ENCODE peak calls at places on chromosome 20, in four cellular contexts. One of them, this sample, is unnamed.
A peak's percentile ranks its signal among the peaks of the same experiment; 100 is the strongest.

GRCh38 chr20:1900321-1900791 is 5.1 kb downstream of the SIRPA start:
- DNase-seq in H1: peak; percentile 73
- DNase-seq in IMR-90: peak; percentile 80
- DNase-seq in OCI-LY7: peak; percentile 66
- DNase-seq in this sample: peak; percentile 88

GRCh38 chr20:5531318-5532081 is 214.7 kb upstream of the PROKR2 start:
- DNase-seq in H1: no peak
- DNase-seq in IMR-90: peak; percentile 35
- DNase-seq in OCI-LY7: no peak
- DNase-seq in this sample: no peak

GRCh38 chr20:47273591-47274235 is 82.8 kb downstream of the ZMYND8 start:
- DNase-seq in H1: no peak
- DNase-seq in IMR-90: peak; percentile 34
- DNase-seq in OCI-LY7: no peak
- DNase-seq in this sample: no peak

GRCh38 chr20:10673831-10674683 is at the start of gene JAG1:
- DNase-seq in H1: peak; percentile 91
- DNase-seq in IMR-90: peak; percentile 95
- DNase-seq in OCI-LY7: peak; percentile 90
- DNase-seq in this sample: peak; percentile 99

GRCh38 chr20:45918779-45919535 is 7.0 kb upstream of the PLTP start:
- DNase-seq in H1: no peak
- DNase-seq in IMR-90: peak; percentile 21
- DNase-seq in OCI-LY7: no peak
- DNase-seq in this sample: no peak

GRCh38 chr20:5513975-5514516 is 197.3 kb upstream of the PROKR2 start:
- DNase-seq in H1: no peak
- DNase-seq in IMR-90: peak; percentile 49
- DNase-seq in OCI-LY7: no peak
- DNase-seq in this sample: peak; percentile 75

GRCh38 chr20:4130404-4131189 is 115.2 kb upstream of the RNF24 start:
- DNase-seq in H1: no peak
- DNase-seq in IMR-90: peak; percentile 72
- DNase-seq in OCI-LY7: no peak
- DNase-seq in this sample: no peak

GRCh38 chr20:17888044-17888443 is 80.5 kb downstream of the SNX5 start:
- DNase-seq in H1: no peak
- DNase-seq in IMR-90: no peak
- DNase-seq in OCI-LY7: no peak
- DNase-seq in this sample: no peak

GRCh38 chr20:1434571-1435336 is 31.9 kb downstream of the NSFL1C start:
- DNase-seq in H1: no peak
- DNase-seq in IMR-90: peak; percentile 92
- DNase-seq in OCI-LY7: peak; percentile 92
- DNase-seq in this sample: no peak

GRCh38 chr20:54726687-54727086 is 251.3 kb downstream of the DOK5 start:
- DNase-seq in H1: no peak
- DNase-seq in IMR-90: no peak
- DNase-seq in OCI-LY7: no peak
- DNase-seq in this sample: no peak

GRCh38 chr20:51529027-51529749 is 13.3 kb downstream of the NFATC2 start:
- DNase-seq in H1: no peak
- DNase-seq in IMR-90: peak; percentile 74
- DNase-seq in OCI-LY7: no peak
- DNase-seq in this sample: peak; percentile 59

GRCh38 chr20:23147964-23148720 is 62.0 kb upstream of the CD93 start:
- DNase-seq in H1: no peak
- DNase-seq in IMR-90: peak; percentile 90
- DNase-seq in OCI-LY7: no peak
- DNase-seq in this sample: peak; percentile 63

GRCh38 chr20:58102252-58102651 is 126.2 kb downstream of the ANKRD60 start:
- DNase-seq in H1: no peak
- DNase-seq in IMR-90: no peak
- DNase-seq in OCI-LY7: no peak
- DNase-seq in this sample: no peak

GRCh38 chr20:41411458-41411857 is 44.8 kb upstream of the EMILIN3 start:
- DNase-seq in H1: no peak
- DNase-seq in IMR-90: peak; percentile 28
- DNase-seq in OCI-LY7: peak; percentile 50
- DNase-seq in this sample: no peak

GRCh38 chr20:36085686-36086267 is 68.8 kb upstream of the EPB41L1 start:
- DNase-seq in H1: no peak
- DNase-seq in IMR-90: peak; percentile 60
- DNase-seq in OCI-LY7: no peak
- DNase-seq in this sample: peak; percentile 85

GRCh38 chr20:25058797-25059486 is 1.0 kb upstream of the ACSS1 start:
- DNase-seq in H1: no peak
- DNase-seq in IMR-90: peak; percentile 3
- DNase-seq in OCI-LY7: no peak
- DNase-seq in this sample: peak; percentile 60

GRCh38 chr20:37311710-37312355 is 22.4 kb downstream of the MANBAL start:
- DNase-seq in H1: no peak
- DNase-seq in IMR-90: peak; percentile 53
- DNase-seq in OCI-LY7: no peak
- DNase-seq in this sample: no peak

GRCh38 chr20:2816583-2817340 is 598 bp downstream of the TMEM239 start:
- DNase-seq in H1: no peak
- DNase-seq in IMR-90: peak; percentile 9
- DNase-seq in OCI-LY7: no peak
- DNase-seq in this sample: no peak

GRCh38 chr20:21767739-21768223 is 62.3 kb downstream of the PAX1 start:
- DNase-seq in H1: peak; percentile 34
- DNase-seq in IMR-90: no peak
- DNase-seq in OCI-LY7: no peak
- DNase-seq in this sample: peak; percentile 73

GRCh38 chr20:49874601-49875116 is 40.7 kb downstream of the SPATA2 start:
- DNase-seq in H1: no peak
- DNase-seq in IMR-90: no peak
- DNase-seq in OCI-LY7: no peak
- DNase-seq in this sample: no peak

GRCh38 chr20:53331151-53331973 is 262.3 kb downstream of the ZNF217 start:
- DNase-seq in H1: no peak
- DNase-seq in IMR-90: no peak
- DNase-seq in OCI-LY7: no peak
- DNase-seq in this sample: peak; percentile 23

GRCh38 chr20:63957004-63957689 is 931 bp upstream of the UCKL1 start:
- DNase-seq in H1: peak; percentile 73
- DNase-seq in IMR-90: peak; percentile 49
- DNase-seq in OCI-LY7: peak; percentile 73
- DNase-seq in this sample: peak; percentile 84

GRCh38 chr20:40965671-40966070 is 63.0 kb upstream of the TOP1 start:
- DNase-seq in H1: no peak
- DNase-seq in IMR-90: no peak
- DNase-seq in OCI-LY7: no peak
- DNase-seq in this sample: no peak

GRCh38 chr20:50572922-50573777 is 63.0 kb downstream of the PTPN1 start:
- DNase-seq in H1: no peak
- DNase-seq in IMR-90: peak; percentile 81
- DNase-seq in OCI-LY7: no peak
- DNase-seq in this sample: no peak

GRCh38 chr20:934186-934840 is 18.2 kb upstream of the ANGPT4 start:
- DNase-seq in H1: no peak
- DNase-seq in IMR-90: no peak
- DNase-seq in OCI-LY7: no peak
- DNase-seq in this sample: no peak

GRCh38 chr20:20441259-20441658 is 73.4 kb downstream of the INSM1 start:
- DNase-seq in H1: no peak
- DNase-seq in IMR-90: no peak
- DNase-seq in OCI-LY7: no peak
- DNase-seq in this sample: no peak

GRCh38 chr20:62323980-62324906 is 21.4 kb downstream of the ADRM1 start:
- DNase-seq in H1: no peak
- DNase-seq in IMR-90: no peak
- DNase-seq in OCI-LY7: no peak
- DNase-seq in this sample: no peak

GRCh38 chr20:62322428-62323073 is 19.8 kb downstream of the ADRM1 start:
- DNase-seq in H1: no peak
- DNase-seq in IMR-90: no peak
- DNase-seq in OCI-LY7: no peak
- DNase-seq in this sample: no peak

GRCh38 chr20:62321978-62322377 is 19.2 kb downstream of the ADRM1 start:
- DNase-seq in H1: no peak
- DNase-seq in IMR-90: no peak
- DNase-seq in OCI-LY7: no peak
- DNase-seq in this sample: no peak

GRCh38 chr20:62321521-62321948 is 18.7 kb downstream of the ADRM1 start:
- DNase-seq in H1: no peak
- DNase-seq in IMR-90: no peak
- DNase-seq in OCI-LY7: peak; percentile 80
- DNase-seq in this sample: peak; percentile 45

DNA sequence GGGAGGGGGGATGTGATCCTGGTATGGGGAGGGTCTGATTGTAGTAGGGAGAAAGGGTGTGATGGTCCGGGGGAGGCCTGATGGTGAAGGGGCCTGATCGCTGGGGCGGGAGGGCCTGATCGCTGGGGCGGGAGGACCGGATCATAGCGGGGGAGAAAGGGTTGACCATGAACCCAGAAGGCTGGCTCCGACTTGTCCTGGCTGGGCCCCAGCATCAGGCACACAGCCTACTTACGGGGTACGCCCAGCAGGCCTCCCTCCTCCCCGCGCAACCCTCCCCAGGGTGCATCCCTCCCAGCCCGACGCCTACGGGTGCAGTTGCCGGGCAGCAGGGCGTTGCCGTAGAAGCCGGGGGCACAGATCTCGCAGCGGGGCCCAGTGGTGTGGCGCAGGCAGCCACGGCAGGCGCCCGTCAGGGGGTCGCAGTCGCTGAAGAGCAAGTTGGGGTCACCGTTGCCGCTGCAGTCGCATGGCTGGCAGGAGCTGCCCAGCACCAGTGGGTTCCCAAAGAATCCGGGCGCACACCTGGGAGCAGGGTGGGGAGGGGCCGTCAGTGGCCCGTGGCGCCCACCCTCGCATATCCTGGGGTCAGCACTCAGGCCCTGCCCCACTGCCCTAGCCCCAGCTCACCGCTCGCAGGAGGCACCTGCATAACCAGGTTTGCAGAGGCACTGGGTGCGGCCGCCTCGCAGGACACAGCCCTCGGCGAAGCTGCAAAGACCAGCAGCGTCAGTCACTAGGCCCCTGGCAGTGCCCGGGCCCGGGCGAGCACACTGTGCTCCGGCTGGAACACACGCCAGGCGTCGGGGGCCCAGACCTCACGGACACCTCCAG is 20.6 kb downstream of the ADRM1 start:
- DNase-seq in H1: no peak
- DNase-seq in IMR-90: no peak
- DNase-seq in OCI-LY7: no peak
- DNase-seq in this sample: no peak
- H3K36me3 ChIP-seq in H1: peaks cover 41% of the 10 kb centered on the region
- H3K36me3 ChIP-seq in IMR-90: peaks cover 47% of the 10 kb centered on the region
- H3K36me3 ChIP-seq in OCI-LY7: peaks cover 65% of the 10 kb centered on the region
- H3K36me3 ChIP-seq in this sample: no peaks in the 10 kb centered on the region

GRCh38 chr20:6579824-6580223 is 187.7 kb upstream of the BMP2 start:
- DNase-seq in H1: no peak
- DNase-seq in IMR-90: no peak
- DNase-seq in OCI-LY7: no peak
- DNase-seq in this sample: no peak
- H4K20me1 ChIP-seq in H1: no peaks in the 10 kb centered on the region
- H4K20me1 ChIP-seq in IMR-90: no peaks in the 10 kb centered on the region
- H4K20me1 ChIP-seq in OCI-LY7: no peaks in the 10 kb centered on the region
- H4K20me1 ChIP-seq in this sample: no peaks in the 10 kb centered on the region

DNA sequence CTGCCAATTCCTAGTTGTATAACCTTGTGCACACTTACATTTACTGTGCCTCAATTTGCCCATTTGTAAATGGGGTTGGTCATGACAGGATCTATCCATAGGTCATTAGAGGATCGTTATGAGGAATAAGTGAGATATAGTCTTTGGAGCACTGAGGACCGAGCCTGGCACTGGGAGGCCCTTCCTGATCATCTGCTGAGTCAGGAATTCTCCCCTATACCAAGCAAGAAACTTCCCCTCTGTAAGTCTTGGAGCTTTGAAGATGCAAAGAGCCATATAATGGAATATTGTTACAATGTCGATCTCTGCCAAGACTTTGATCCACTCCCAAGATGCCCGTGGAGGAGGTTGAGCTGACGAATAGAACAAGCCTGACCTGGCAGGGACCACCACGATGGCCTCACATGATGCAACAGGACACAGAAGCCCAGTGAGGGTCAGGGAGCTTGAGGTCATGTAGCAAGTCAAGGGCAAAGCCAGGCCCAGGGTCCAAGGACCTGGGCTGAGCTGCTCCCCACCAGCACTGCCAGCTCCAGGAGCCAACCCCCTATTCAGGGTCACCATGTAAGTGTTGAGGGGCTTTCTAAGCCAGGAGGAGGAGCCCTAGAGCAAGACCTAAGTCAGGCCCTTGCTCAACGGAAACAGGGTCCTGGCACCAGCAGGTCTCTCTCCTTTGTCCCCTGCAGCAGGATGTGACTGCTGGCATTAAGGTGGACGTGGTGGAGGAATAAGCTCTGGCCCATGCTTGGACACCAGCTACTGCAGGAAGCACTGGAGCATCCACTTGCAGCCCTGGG is 16.7 kb downstream of the PDRG1 start:
- DNase-seq in H1: peak; percentile 50
- DNase-seq in IMR-90: no peak
- DNase-seq in OCI-LY7: peak; percentile 48
- DNase-seq in this sample: no peak
- TF ChIP-seq CTCF in H1: peak; percentile 67
- TF ChIP-seq CTCF in IMR-90: no peak
- TF ChIP-seq CTCF in OCI-LY7: peak; percentile 62
- TF ChIP-seq CTCF in this sample: no peak

DNA sequence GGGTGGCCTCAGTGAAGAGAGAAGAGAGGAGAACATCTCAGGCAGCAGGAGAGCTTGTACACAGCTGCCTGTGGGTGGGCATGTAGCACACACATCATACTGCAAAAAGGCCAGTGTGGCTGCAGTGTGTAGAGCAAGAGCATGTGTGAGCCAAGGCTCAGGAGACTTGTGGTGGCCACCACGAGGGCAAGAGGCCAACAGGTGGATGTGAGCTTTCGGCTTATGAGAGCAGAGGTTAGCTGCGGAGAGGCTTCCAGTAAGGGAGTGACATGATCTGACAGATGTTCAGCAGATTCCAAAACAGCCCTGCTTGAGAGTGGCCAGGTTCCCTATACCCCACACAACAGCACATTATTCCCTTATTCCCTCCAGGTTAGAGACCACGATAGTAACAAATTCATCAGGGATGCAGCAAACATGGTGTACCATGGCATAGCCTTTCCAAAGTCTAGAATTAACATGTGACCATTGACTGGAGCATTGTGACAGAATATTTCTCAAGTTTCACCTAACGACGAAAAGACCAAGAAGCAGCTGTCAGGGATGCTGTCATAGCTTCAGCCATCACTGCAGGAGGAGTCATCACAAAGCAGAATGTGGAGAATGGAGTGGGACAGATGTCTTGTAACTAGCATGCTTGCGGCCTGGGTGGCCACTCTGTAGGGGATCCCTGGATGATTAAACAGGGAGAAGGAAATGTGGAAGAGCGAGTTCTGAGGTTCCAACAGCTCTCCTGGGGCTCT is 23.0 kb downstream of the HM13 start:
- DNase-seq in H1: no peak
- DNase-seq in IMR-90: no peak
- DNase-seq in OCI-LY7: no peak
- DNase-seq in this sample: no peak
- H3K36me3 ChIP-seq in H1: peaks cover 36% of the 10 kb centered on the region
- H3K36me3 ChIP-seq in IMR-90: peaks cover 65% of the 10 kb centered on the region
- H3K36me3 ChIP-seq in OCI-LY7: peaks cover 85% of the 10 kb centered on the region
- H3K36me3 ChIP-seq in this sample: no peaks in the 10 kb centered on the region

GRCh38 chr20:34017610-34018009 is 23.9 kb downstream of the RALY start:
- DNase-seq in H1: no peak
- DNase-seq in IMR-90: peak; percentile 98
- DNase-seq in OCI-LY7: no peak
- DNase-seq in this sample: no peak
- H4K20me1 ChIP-seq in H1: peaks cover 22% of the 10 kb centered on the region
- H4K20me1 ChIP-seq in IMR-90: peaks cover 88% of the 10 kb centered on the region
- H4K20me1 ChIP-seq in OCI-LY7: peaks cover 23% of the 10 kb centered on the region
- H4K20me1 ChIP-seq in this sample: peaks cover 95% of the 10 kb centered on the region

GRCh38 chr20:16749573-16749972 is 1.4 kb downstream of the OTOR start:
- DNase-seq in H1: no peak
- DNase-seq in IMR-90: no peak
- DNase-seq in OCI-LY7: no peak
- DNase-seq in this sample: no peak
- TF ChIP-seq CTCF in H1: peak; percentile 67
- TF ChIP-seq CTCF in IMR-90: no peak
- TF ChIP-seq CTCF in OCI-LY7: peak; percentile 60
- TF ChIP-seq CTCF in this sample: no peak